ENCODE peak calls at places on chromosomes 13 and 19, in four cellular contexts. N is IMR-90, D is H9, S is H1. M is an unnamed sample. For H3K79me1, the result is how much of the 10 kb centered on the place peaks cover.

GRCh38 chr13:71786815-71787214 is 80.2 kb downstream of the DACH1 start:
- DNase-seq in S (no peak), N (no peak), D (no peak), M (peak)

GRCh38 chr13:77751513-77752456 is 54.3 kb downstream of the SLAIN1 start:
- DNase-seq in D (peak), S (no peak), N (peak), M (peak)

GRCh38 chr13:68715651-68716050 is 1392.0 kb upstream of the ATXN8OS start:
- DNase-seq in S (no peak), N (no peak), D (no peak), M (no peak)

GRCh38 chr19:406999-407491 is 1.9 kb downstream of the C2CD4C start:
- DNase-seq in D (peak), S (peak), N (no peak), M (no peak)

GRCh38 chr13:44302948-44303575 is 70.6 kb upstream of the SERP2 start:
- DNase-seq in S (no peak), N (peak), D (no peak), M (no peak)

GRCh38 chr13:74895042-74895811 is 586.7 kb downstream of the TBC1D4 start:
- DNase-seq in D (no peak), S (no peak), N (no peak), M (no peak)

GRCh38 chr13:114109646-114110045 is 22.8 kb downstream of the RASA3 start:
- DNase-seq in N (no peak), D (no peak), S (no peak), M (no peak)

GRCh38 chr19:6835501-6835900 is 51.9 kb upstream of the ADGRE1 start:
- DNase-seq in D (no peak), N (no peak), S (no peak), M (no peak)

GRCh38 chr13:65872448-65872847 is 1357.7 kb downstream of the PCDH9 start:
- DNase-seq in D (no peak), N (no peak), S (no peak), M (no peak)

GRCh38 chr19:4449022-4449825 is 8.4 kb downstream of the UBXN6 start:
- DNase-seq in N (no peak), S (no peak), D (peak), M (no peak)

GRCh38 chr19:30549151-30549550 is 177.0 kb downstream of the ZNF536 start:
- DNase-seq in S (no peak), D (no peak), N (no peak), M (no peak)

GRCh38 chr13:101554420-101555125 is 102.1 kb downstream of the ITGBL1 start:
- DNase-seq in N (no peak), S (no peak), D (no peak), M (no peak)

GRCh38 chr19:44697670-44698034 is 1.3 kb upstream of the CEACAM16 start:
- DNase-seq in S (no peak), D (no peak), N (no peak), M (no peak)

GRCh38 chr13:113161433-113161832 is 3.0 kb downstream of the PROZ start:
- DNase-seq in N (no peak), S (no peak), D (peak), M (no peak)

GRCh38 chr19:1425902-1426301 is 12.3 kb upstream of the RPS15 start:
- DNase-seq in S (no peak), D (no peak), N (no peak), M (no peak)

GRCh38 chr19:1429750-1430149 is 8.4 kb upstream of the RPS15 start:
- DNase-seq in N (no peak), S (no peak), D (no peak), M (no peak)

GRCh38 chr19:1425102-1425842 is 12.9 kb upstream of the RPS15 start:
- DNase-seq in S (no peak), D (no peak), N (no peak), M (no peak)

GRCh38 chr19:1428738-1429391 is 9.3 kb upstream of the RPS15 start:
- DNase-seq in S (no peak), D (no peak), N (no peak), M (no peak)

DNA sequence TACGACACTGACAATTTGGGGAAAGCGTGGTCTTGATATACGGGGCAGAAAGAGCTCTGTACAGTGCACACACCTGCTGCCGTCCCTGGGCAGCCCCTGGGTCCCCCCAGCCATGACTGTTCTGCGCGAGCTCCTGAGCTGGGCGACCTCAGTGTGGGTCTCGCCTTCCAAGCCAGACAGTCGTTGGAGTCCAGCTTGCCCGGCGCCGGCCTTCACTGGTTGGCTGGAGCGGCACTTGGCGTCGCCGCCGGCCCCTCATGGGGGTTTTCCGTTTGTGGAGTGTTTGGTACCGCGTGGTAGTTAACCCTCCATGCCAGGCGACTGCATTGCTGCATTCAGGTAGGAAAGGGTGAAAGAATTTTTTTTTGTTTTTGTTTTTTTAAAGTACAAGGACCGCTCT is 11.0 kb upstream of the RPS15 start:
- DNase-seq in S (no peak), D (no peak), N (no peak), M (no peak)
- H3K79me1 ChIP-seq in S (under half), D (under half), N (under half), M (under half)

GRCh38 chr19:40813182-40813581 is 14.2 kb downstream of the EGLN2 start:
- DNase-seq in D (no peak), S (no peak), N (no peak), M (no peak)
- H3K18ac ChIP-seq in D (no peak), S (no peak), N (no peak), M (no peak)

GRCh38 chr13:22498006-22498405 is 682.8 kb upstream of the SGCG start:
- DNase-seq in S (no peak), D (no peak), N (no peak), M (no peak)
- H3K56ac ChIP-seq in S (no peak), D (no peak), N (no peak), M (no peak)

GRCh38 chr19:39157275-39157996 is 31.9 kb downstream of the PAK4 start:
- DNase-seq in N (peak), S (no peak), D (no peak), M (no peak)

GRCh38 chr19:39156891-39157230 is 31.3 kb downstream of the PAK4 start:
- DNase-seq in S (no peak), N (no peak), D (no peak), M (no peak)

GRCh38 chr19:39155114-39155700 is 29.6 kb downstream of the PAK4 start:
- DNase-seq in S (no peak), N (no peak), D (no peak), M (no peak)

GRCh38 chr19:39155741-39156140 is 30.2 kb downstream of the PAK4 start:
- DNase-seq in S (no peak), N (no peak), D (no peak), M (no peak)

GRCh38 chr19:39156230-39156890 is 30.8 kb downstream of the PAK4 start:
- DNase-seq in N (peak), S (no peak), D (no peak), M (no peak)
- H3K79me1 ChIP-seq in N (under half), S (under half), D (under half), M (under half)

GRCh38 chr13:85638815-85639393 is 160.3 kb downstream of the SLITRK6 start:
- DNase-seq in S (no peak), N (no peak), D (no peak), M (no peak)

GRCh38 chr13:85632526-85633215 is 166.5 kb downstream of the SLITRK6 start:
- DNase-seq in S (no peak), N (no peak), D (no peak), M (no peak)

GRCh38 chr13:85638265-85638664 is 161.0 kb downstream of the SLITRK6 start:
- DNase-seq in N (no peak), D (no peak), S (no peak), M (no peak)
- H3K18ac ChIP-seq in N (no peak), D (no peak), S (no peak), M (no peak)

DNA sequence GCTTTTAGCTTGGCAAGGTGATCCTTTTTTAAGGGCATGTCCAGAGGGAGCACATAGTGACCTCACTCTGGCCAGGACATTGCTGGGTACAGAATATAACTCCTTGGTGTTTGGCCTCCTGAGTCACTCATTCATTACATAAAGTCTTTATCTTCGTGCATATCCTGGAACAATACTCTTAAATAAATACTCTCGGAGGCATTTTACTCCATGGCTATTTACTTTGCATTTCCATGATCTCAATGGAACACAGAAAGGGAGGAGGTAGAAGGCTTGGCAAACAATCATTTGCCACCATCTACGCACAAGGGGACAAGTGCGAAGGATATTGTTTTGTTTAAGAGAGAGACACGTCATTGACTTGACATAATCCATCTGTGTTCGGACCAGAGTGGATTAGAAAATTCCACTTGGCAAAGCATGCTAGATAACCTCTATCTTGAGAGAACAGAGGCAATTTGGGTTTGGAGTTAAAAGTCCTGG is 210.0 kb downstream of the IRS2 start:
- DNase-seq in N (no peak), D (no peak), S (no peak), M (peak)
- H3K56ac ChIP-seq in N (no peak), D (no peak), S (no peak), M (no peak)

GRCh38 chr19:2764945-2765344 is 18.1 kb downstream of the SGTA start:
- DNase-seq in N (no peak), S (no peak), D (no peak), M (no peak)

GRCh38 chr19:2768365-2769132 is 14.5 kb downstream of the SGTA start:
- DNase-seq in N (no peak), S (no peak), D (no peak), M (no peak)

GRCh38 chr19:2767688-2768087 is 15.4 kb downstream of the SGTA start:
- DNase-seq in S (no peak), D (no peak), N (no peak), M (no peak)

GRCh38 chr19:2765376-2765775 is 17.7 kb downstream of the SGTA start:
- DNase-seq in N (no peak), D (no peak), S (no peak), M (no peak)

GRCh38 chr19:2766594-2767372 is 16.3 kb downstream of the SGTA start:
- DNase-seq in D (no peak), N (no peak), S (no peak), M (no peak)
- H3K79me1 ChIP-seq in D (under half), N (under half), S (under half), M (under half)

DNA sequence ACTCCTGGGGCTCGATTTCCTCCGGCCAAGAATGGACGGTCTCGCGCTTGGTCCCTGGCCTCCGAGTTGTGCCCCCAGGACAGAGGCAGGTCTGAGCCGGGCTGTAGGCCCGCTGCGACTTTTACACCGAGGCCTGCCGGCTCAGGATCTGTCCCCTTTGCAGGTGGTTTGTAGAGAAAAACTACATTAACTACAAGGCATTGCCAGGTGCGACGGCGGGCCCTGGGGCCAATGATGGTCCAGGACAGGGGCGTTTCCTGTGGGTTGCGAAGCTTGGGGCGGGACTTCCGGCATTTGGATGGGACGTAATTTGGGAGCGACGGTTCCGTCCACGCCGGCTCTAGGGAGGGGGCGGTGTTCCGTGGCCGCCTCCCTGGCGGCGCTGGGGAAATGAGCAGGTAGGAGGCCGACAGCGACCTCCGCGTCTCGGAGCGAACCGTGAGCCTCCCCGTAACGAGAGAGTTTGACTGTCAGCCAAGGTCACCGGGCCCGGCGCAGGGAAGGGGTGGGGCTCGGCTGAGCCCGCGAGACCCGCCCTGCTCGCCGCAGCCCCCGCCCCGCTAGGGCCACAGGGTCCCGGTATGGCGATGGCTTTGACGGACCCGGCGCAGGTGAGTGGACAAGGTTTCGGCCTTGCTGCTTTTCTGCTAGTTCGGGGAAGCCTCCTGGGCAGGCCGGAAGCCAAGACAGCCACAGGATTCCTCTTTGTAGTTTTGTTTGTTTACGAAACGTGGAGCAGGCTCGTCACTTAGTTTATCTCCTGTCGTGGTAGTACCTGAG is at the start of gene ZNF805:
- DNase-seq in S (peak), D (peak), N (peak), M (peak)
- H3K18ac ChIP-seq in S (no peak), D (peak), N (peak), M (peak)

GRCh38 chr13:21672811-21673591 is 2.1 kb downstream of the FGF9 start:
- DNase-seq in D (no peak), N (no peak), S (no peak), M (no peak)

GRCh38 chr13:21670883-21671792 is at the start of gene FGF9:
- DNase-seq in S (peak), D (peak), N (peak), M (peak)

GRCh38 chr13:21673592-21674270 is 2.9 kb downstream of the FGF9 start:
- DNase-seq in N (peak), S (peak), D (peak), M (peak)

GRCh38 chr13:21670006-21670882 is 629 bp upstream of the FGF9 start:
- DNase-seq in D (peak), S (no peak), N (peak), M (peak)

DNA sequence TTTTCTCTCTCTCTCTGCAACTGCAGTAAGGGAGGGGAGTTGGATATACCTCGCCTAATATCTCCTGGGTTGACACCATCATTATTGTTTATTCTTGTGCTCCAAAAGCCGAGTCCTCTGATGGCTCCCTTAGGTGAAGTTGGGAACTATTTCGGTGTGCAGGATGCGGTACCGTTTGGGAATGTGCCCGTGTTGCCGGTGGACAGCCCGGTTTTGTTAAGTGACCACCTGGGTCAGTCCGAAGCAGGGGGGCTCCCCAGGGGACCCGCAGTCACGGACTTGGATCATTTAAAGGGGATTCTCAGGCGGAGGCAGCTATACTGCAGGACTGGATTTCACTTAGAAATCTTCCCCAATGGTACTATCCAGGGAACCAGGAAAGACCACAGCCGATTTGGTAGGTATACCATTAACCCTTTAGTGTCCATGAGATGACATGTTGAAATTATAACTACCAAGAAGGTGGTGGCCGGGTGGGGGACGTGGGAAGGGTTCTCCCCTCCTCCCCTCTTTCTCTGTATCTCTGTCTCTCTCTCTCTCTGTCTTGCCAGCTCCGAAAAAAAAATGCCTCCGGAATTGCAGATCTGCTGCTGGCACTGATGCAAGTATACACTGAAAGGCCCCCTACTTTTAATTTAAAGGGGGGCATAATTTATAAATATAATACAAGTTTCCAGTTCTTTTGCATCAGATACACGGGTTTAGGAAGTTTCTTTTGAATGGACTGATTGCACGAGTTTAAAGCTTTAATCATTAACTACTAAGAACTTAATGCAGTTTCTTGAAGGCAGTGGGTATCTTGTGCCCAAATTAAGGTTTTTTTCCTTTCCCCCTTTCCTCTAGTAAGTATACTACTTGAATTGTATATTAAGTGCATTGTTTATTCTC is 1.2 kb downstream of the FGF9 start:
- DNase-seq in D (no peak), N (no peak), S (peak), M (no peak)
- H3K56ac ChIP-seq in D (no peak), N (no peak), S (no peak), M (no peak)

GRCh38 chr19:55693336-55693974 is 18.4 kb downstream of the EPN1 start:
- DNase-seq in S (no peak), N (no peak), D (no peak), M (no peak)

GRCh38 chr19:55695511-55696290 is 20.7 kb downstream of the EPN1 start:
- DNase-seq in D (no peak), S (no peak), N (no peak), M (no peak)

GRCh38 chr19:55694656-55695491 is 19.8 kb downstream of the EPN1 start:
- DNase-seq in D (no peak), N (no peak), S (no peak), M (no peak)

GRCh38 chr19:55692681-55693081 is 17.7 kb downstream of the EPN1 start:
- DNase-seq in N (no peak), D (no peak), S (no peak), M (no peak)

DNA sequence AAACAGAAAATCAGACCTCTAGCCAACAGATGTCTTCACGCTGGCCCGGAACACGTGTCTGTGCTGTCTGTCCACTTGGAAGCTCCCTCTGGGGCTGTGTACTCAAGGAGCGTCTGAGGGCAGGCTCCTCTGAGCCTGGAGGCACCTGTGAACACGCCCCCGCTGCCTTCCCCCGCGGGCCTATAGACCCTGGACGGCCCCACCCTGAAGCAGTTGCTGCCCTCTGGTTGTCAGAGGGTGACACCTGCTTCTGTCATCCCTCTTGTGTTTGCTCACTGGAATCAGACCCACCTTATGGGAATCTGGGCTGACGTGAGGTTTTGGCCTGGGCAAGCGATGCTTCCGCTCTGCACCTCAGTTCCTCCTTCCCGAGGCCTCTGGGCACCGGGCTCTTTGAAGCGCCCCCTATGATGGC is 19.2 kb downstream of the EPN1 start:
- DNase-seq in N (no peak), S (no peak), D (no peak), M (no peak)
- H3K79me1 ChIP-seq in N (under half), S (under half), D (under half), M (under half)

M was measured in mesendoderm.